ENCODE peak calls at places on chromosomes 12 and 14, in seven cellular contexts. W is stomach, X is KBM-7, E is Calu3, G is COR-L47, H is NCI-H510A treated with DMSO at 0.1 percent for 48 hours, T is GF-D8. F is an unnamed sample.
A peak's percentile ranks its signal among the peaks of the same experiment; 100 is the strongest.

GRCh38 chr12:68367903-68368302 is 35.7 kb upstream of the MDM1 start:
- DNase-seq in E (no peak), H (no peak), G (no peak), T (peak; percentile 8), X (no peak), W (no peak), F (no peak)

GRCh38 chr12:124774462-124775167 is 89.0 kb downstream of the SCARB1 start:
- DNase-seq in H (no peak), T (peak; percentile 30), E (no peak), G (no peak), W (no peak), X (peak; percentile 69), F (no peak)

GRCh38 chr12:61348871-61349270 is 911.3 kb upstream of the USP15 start:
- DNase-seq in G (no peak), E (no peak), X (no peak), T (no peak), W (no peak), H (no peak), F (no peak)

GRCh38 chr14:83463500-83464098 is 1929.9 kb upstream of the SEL1L start:
- DNase-seq in H (peak; percentile 5), T (no peak), W (peak; percentile 29), X (peak; percentile 51), G (peak; percentile 37), E (no peak), F (no peak)

GRCh38 chr12:109818900-109819500 is 14.2 kb downstream of the TRPV4 start:
- DNase-seq in G (no peak), W (no peak), X (no peak), E (no peak), T (no peak), H (no peak), F (no peak)

GRCh38 chr14:32080001-32080510 is 3.0 kb downstream of the ARHGAP5 start:
- DNase-seq in T (no peak), E (no peak), G (no peak), H (no peak), X (no peak), W (no peak), F (no peak)

GRCh38 chr12:10272466-10272865 is 35.2 kb upstream of the KLRD1 start:
- DNase-seq in H (no peak), W (no peak), T (no peak), X (no peak), E (no peak), G (no peak), F (no peak)

GRCh38 chr12:33438890-33439586 is 581 bp downstream of the SYT10 start:
- DNase-seq in E (peak; percentile 58), X (no peak), H (no peak), T (no peak), W (no peak), G (no peak), F (no peak)

GRCh38 chr12:102816816-102817434 is 100.1 kb downstream of the PAH start:
- DNase-seq in X (peak; percentile 40), G (peak; percentile 24), T (no peak), E (peak; percentile 17), W (no peak), H (peak; percentile 11), F (no peak)

GRCh38 chr14:93239869-93240677 is 33.0 kb downstream of the UBR7 start:
- DNase-seq in H (no peak), E (peak; percentile 69), G (no peak), W (no peak), T (no peak), X (no peak), F (no peak)

GRCh38 chr14:22040781-22041125 is 367.1 kb upstream of the OR4E1 start:
- DNase-seq in W (no peak), H (no peak), T (no peak), G (no peak), E (no peak), X (no peak), F (no peak)

GRCh38 chr12:45547822-45548221 is 181.7 kb upstream of the ARID2 start:
- DNase-seq in T (no peak), H (no peak), E (no peak), W (no peak), G (no peak), X (no peak), F (no peak)

GRCh38 chr12:31019106-31019505 is 54.6 kb upstream of the DDX11 start:
- DNase-seq in G (no peak), T (no peak), X (no peak), W (no peak), H (no peak), E (no peak), F (no peak)

GRCh38 chr14:96011609-96012008 is 27.6 kb upstream of the C14orf132 start:
- DNase-seq in X (no peak), H (no peak), W (no peak), G (no peak), E (no peak), T (no peak), F (no peak)

GRCh38 chr14:96670391-96670790 is 126.8 kb upstream of the VRK1 start:
- DNase-seq in T (no peak), E (no peak), H (no peak), W (no peak), G (no peak), X (no peak), F (no peak)

GRCh38 chr14:57189070-57189469 is 79.6 kb downstream of the EXOC5 start:
- DNase-seq in W (no peak), X (no peak), T (no peak), E (no peak), H (peak; percentile 82), G (peak; percentile 40), F (peak; percentile 47)

GRCh38 chr12:117388865-117389508 is 27.6 kb upstream of the NOS1 start:
- DNase-seq in G (no peak), W (no peak), T (no peak), H (no peak), E (no peak), X (no peak), F (no peak)

GRCh38 chr14:64880382-64881121 is 845 bp upstream of the SPTB start:
- DNase-seq in E (peak; percentile 55), G (peak; percentile 67), H (peak; percentile 74), T (no peak), W (peak; percentile 46), X (peak; percentile 69), F (no peak)

GRCh38 chr12:59041241-59042121 is 121.2 kb upstream of the LRIG3 start:
- DNase-seq in X (no peak), E (peak; percentile 51), G (no peak), T (no peak), H (no peak), W (no peak), F (no peak)

GRCh38 chr14:91493169-91493568 is 16.9 kb downstream of the PPP4R3A start:
- DNase-seq in H (no peak), G (no peak), T (no peak), X (no peak), E (no peak), W (no peak), F (no peak)

GRCh38 chr12:77584860-77585259 is 245.8 kb upstream of the NAV3 start:
- DNase-seq in G (no peak), W (no peak), E (no peak), T (no peak), X (no peak), H (no peak), F (peak; percentile 76)

GRCh38 chr12:6273931-6274687 is 36.4 kb upstream of the PLEKHG6 start:
- DNase-seq in H (no peak), T (no peak), W (no peak), G (no peak), X (no peak), E (no peak), F (no peak)

GRCh38 chr12:62834971-62835547 is 99.9 kb downstream of the PPM1H start:
- DNase-seq in E (no peak), T (no peak), W (no peak), G (no peak), X (no peak), H (no peak), F (peak; percentile 33)

GRCh38 chr12:124753993-124754392 is 109.7 kb downstream of the SCARB1 start:
- DNase-seq in X (no peak), T (no peak), W (no peak), G (no peak), H (no peak), E (no peak), F (no peak)

GRCh38 chr14:105492051-105492965 is 1.3 kb downstream of the TEDC1 start:
- DNase-seq in W (no peak), T (no peak), G (no peak), H (no peak), X (no peak), E (no peak), F (peak; percentile 49)

GRCh38 chr14:37493606-37494005 is 101.4 kb downstream of the FOXA1 start:
- DNase-seq in X (no peak), G (no peak), W (no peak), E (no peak), T (no peak), H (no peak), F (no peak)

GRCh38 chr14:53399057-53399456 is 245.9 kb upstream of the DDHD1 start:
- DNase-seq in X (peak; percentile 38), G (no peak), E (no peak), H (no peak), W (no peak), T (no peak), F (no peak)

GRCh38 chr14:37452323-37452722 is 142.7 kb downstream of the FOXA1 start:
- DNase-seq in H (no peak), G (no peak), X (no peak), E (no peak), W (no peak), T (no peak), F (no peak)

GRCh38 chr12:64884164-64884542 is 59.7 kb downstream of the TBC1D30 start:
- DNase-seq in W (no peak), X (no peak), H (no peak), E (no peak), G (no peak), T (no peak), F (no peak)

GRCh38 chr12:109582636-109583035 is 9.0 kb downstream of the MVK start:
- DNase-seq in X (no peak), T (no peak), W (no peak), E (peak; percentile 39), G (no peak), H (peak; percentile 13), F (no peak)

GRCh38 chr12:22653075-22653474 is 28.1 kb downstream of the ETNK1 start:
- DNase-seq in X (no peak), E (no peak), G (no peak), W (no peak), H (no peak), T (no peak), F (no peak)

GRCh38 chr12:13074396-13075113 is 28.9 kb downstream of the GSG1 start:
- DNase-seq in X (no peak), H (no peak), E (no peak), W (no peak), T (no peak), G (no peak), F (peak; percentile 15)

GRCh38 chr12:87464565-87464964 is 564.6 kb downstream of the C12orf50 start:
- DNase-seq in G (no peak), X (no peak), H (no peak), E (no peak), T (no peak), W (no peak), F (no peak)

GRCh38 chr12:96323906-96324305 is 76.3 kb downstream of the CDK17 start:
- DNase-seq in G (no peak), X (no peak), T (no peak), H (no peak), W (no peak), E (no peak), F (no peak)

GRCh38 chr12:125773033-125773432 is 707.8 kb downstream of the AACS start:
- DNase-seq in E (peak; percentile 7), G (peak; percentile 8), H (no peak), X (peak; percentile 58), T (no peak), W (no peak), F (no peak)

GRCh38 chr12:70719672-70720420 is 82.6 kb upstream of the PTPRB start:
- DNase-seq in E (peak; percentile 41), W (no peak), T (no peak), X (peak; percentile 51), H (peak; percentile 59), G (peak; percentile 10), F (no peak)

GRCh38 chr12:30783946-30784345 is 29.2 kb upstream of the CAPRIN2 start:
- DNase-seq in T (no peak), E (no peak), W (no peak), G (no peak), H (no peak), X (no peak), F (no peak)

GRCh38 chr12:31887109-31887811 is 72.0 kb upstream of the RESF1 start:
- DNase-seq in W (no peak), E (no peak), T (peak; percentile 21), G (no peak), X (peak; percentile 38), H (no peak), F (no peak)